ENCODE peak calls at places on chromosomes 5 and 9, in eight cellular contexts. Q is neuronal stem cell; L is mesothelial cell of epicardium; K is HEK293T; U is stimulated activated CD4-positive, alpha-beta T cell treated with anti-CD3 and anti-CD28 coated beads, Interleukin-15, amount 100 ng/mL, for 1 hour; J is GM04503; E is caudate nucleus; C is activated naive CD8-positive, alpha-beta T cell treated with anti-CD3 and anti-CD28 coated beads for 36 hours. V is an unnamed sample.

GRCh38 chr5:177103523-177104253 is 17.0 kb downstream of the FGFR4 start:
- DNase-seq in U (no peak), Q (no peak), J (no peak), E (no peak), L (no peak), C (no peak), K (no peak), V (no peak)

GRCh38 chr9:76510041-76510440 is 51.1 kb downstream of the GCNT1 start:
- DNase-seq in L (no peak), C (no peak), Q (no peak), J (peak; percentile 49), E (no peak), K (no peak), U (no peak), V (no peak)

GRCh38 chr5:14595189-14595588 is 13.6 kb downstream of the OTULINL start:
- DNase-seq in K (no peak), L (no peak), Q (no peak), U (no peak), E (no peak), J (no peak), C (peak; percentile 52), V (no peak)

GRCh38 chr5:75588666-75589065 is 22.6 kb upstream of the ANKDD1B start:
- DNase-seq in C (no peak), U (no peak), Q (no peak), J (no peak), K (no peak), E (no peak), L (no peak), V (no peak)

GRCh38 chr5:181088289-181088688 is 42.7 kb downstream of the OR2V1 start:
- DNase-seq in C (no peak), U (no peak), L (no peak), J (no peak), Q (no peak), E (no peak), K (peak; percentile 76), V (no peak)

GRCh38 chr9:33233659-33234335 is 6.2 kb upstream of the SPINK4 start:
- DNase-seq in J (peak; percentile 53), C (no peak), L (no peak), K (no peak), E (no peak), Q (no peak), U (no peak), V (no peak)

GRCh38 chr9:13388157-13388556 is 108.7 kb upstream of the MPDZ start:
- DNase-seq in J (peak; percentile 28), K (no peak), E (no peak), C (no peak), Q (no peak), L (no peak), U (no peak), V (no peak)

GRCh38 chr9:124260769-124261603 is 3.2 kb downstream of the NEK6 start:
- DNase-seq in U (no peak), L (no peak), C (no peak), J (no peak), K (no peak), Q (no peak), E (no peak), V (no peak)

GRCh38 chr5:139689631-139690384 is 41.7 kb downstream of the CXXC5 start:
- DNase-seq in U (no peak), E (no peak), Q (no peak), C (no peak), K (no peak), J (no peak), L (no peak), V (no peak)

GRCh38 chr5:1760656-1761452 is 38.8 kb downstream of the MRPL36 start:
- DNase-seq in U (no peak), Q (no peak), C (no peak), L (no peak), K (no peak), J (no peak), E (no peak), V (peak; percentile 13)